ENCODE peak calls at places on chromosome 21, in six cellular contexts. F is psoas muscle, V is colonic mucosa, T is pancreas, M is brain microvascular endothelial cell, U is fibroblast of mammary gland. E is an unnamed sample.

GRCh38 chr21:14753466-14754258 is 207.5 kb upstream of the SAMSN1 start:
- DNase-seq in T (no peak), U (no peak), M (no peak), V (no peak), F (no peak), E (no peak)

GRCh38 chr21:38567577-38568360 is 69.5 kb upstream of the ERG start:
- DNase-seq in V (no peak), T (no peak), U (peak; percentile 33), F (no peak), M (peak; percentile 69), E (peak; percentile 18)

GRCh38 chr21:29342394-29342957 is 43.8 kb downstream of the BACH1 start:
- DNase-seq in M (peak; percentile 96), U (peak; percentile 100), V (no peak), T (no peak), F (peak; percentile 84), E (peak; percentile 55)

GRCh38 chr21:31151682-31152081 is 113.4 kb upstream of the KRTAP19-8 start:
- DNase-seq in U (no peak), F (no peak), M (no peak), V (no peak), T (no peak), E (no peak)

GRCh38 chr21:39313042-39313456 is 383 bp downstream of the BRWD1 start:
- DNase-seq in T (peak; percentile 89), F (peak; percentile 41), U (no peak), M (peak; percentile 4), V (peak; percentile 44), E (no peak)

GRCh38 chr21:39633043-39633442 is 20.3 kb downstream of the B3GALT5 start:
- DNase-seq in U (peak; percentile 53), M (peak; percentile 36), V (peak; percentile 18), F (no peak), T (no peak), E (peak; percentile 71)

GRCh38 chr21:33821580-33822322 is 93.9 kb downstream of the ATP5PO start:
- DNase-seq in U (no peak), T (no peak), M (no peak), F (no peak), V (no peak), E (no peak)

GRCh38 chr21:20996421-20997307 is 1.5 kb upstream of the NCAM2 start:
- DNase-seq in F (no peak), M (no peak), U (no peak), V (no peak), T (peak; percentile 37), E (no peak)

GRCh38 chr21:26732442-26733221 is 112.6 kb downstream of the ADAMTS1 start:
- DNase-seq in M (peak; percentile 69), F (peak; percentile 35), U (peak; percentile 60), V (peak; percentile 36), T (peak; percentile 50), E (peak; percentile 18)

GRCh38 chr21:32826317-32827167 is 55.0 kb upstream of the PAXBP1 start:
- DNase-seq in M (peak; percentile 38), T (no peak), F (no peak), U (peak; percentile 74), V (peak; percentile 66), E (no peak)

GRCh38 chr21:19850157-19850556 is 1148.1 kb upstream of the NCAM2 start:
- DNase-seq in V (no peak), T (no peak), M (no peak), F (no peak), U (no peak), E (no peak)

GRCh38 chr21:33011462-33011861 is 14.3 kb upstream of the OLIG2 start:
- DNase-seq in F (no peak), U (peak; percentile 95), V (no peak), M (peak; percentile 25), T (no peak), E (peak; percentile 10)

GRCh38 chr21:44399151-44399954 is 45.9 kb downstream of the TRPM2 start:
- DNase-seq in T (no peak), V (no peak), F (no peak), M (no peak), U (no peak), E (no peak)

GRCh38 chr21:39675595-39675994 is 62.9 kb downstream of the B3GALT5 start:
- DNase-seq in U (no peak), M (no peak), V (no peak), T (no peak), F (no peak), E (no peak)

GRCh38 chr21:44763451-44764318 is 37.9 kb downstream of the UBE2G2 start:
- DNase-seq in M (no peak), U (no peak), V (no peak), F (no peak), T (no peak), E (no peak)

GRCh38 chr21:14538477-14538876 is 7.6 kb downstream of the SAMSN1 start:
- DNase-seq in T (no peak), U (no peak), V (no peak), F (no peak), M (no peak), E (no peak)

GRCh38 chr21:37873655-37874054 is 42.6 kb downstream of the KCNJ6 start:
- DNase-seq in U (no peak), M (no peak), F (no peak), V (no peak), T (no peak), E (no peak)

GRCh38 chr21:29187939-29188338 is 57.5 kb downstream of the MAP3K7CL start:
- DNase-seq in T (no peak), M (peak; percentile 87), U (peak; percentile 97), V (no peak), F (peak; percentile 68), E (no peak)

GRCh38 chr21:27759820-27760219 is 792.9 kb upstream of the ADAMTS5 start:
- DNase-seq in M (no peak), U (no peak), F (no peak), T (no peak), V (no peak), E (no peak)
- TF ChIP-seq CTCF in M (peak; percentile 30), U (peak; percentile 16), F (no peak), T (no peak), V (no peak), E (no peak)

GRCh38 chr21:46033410-46034404 is 52.1 kb downstream of the COL6A1 start:
- DNase-seq in F (no peak), T (peak; percentile 68), U (no peak), M (no peak), V (no peak), E (no peak)

GRCh38 chr21:46036696-46037337 is 55.2 kb downstream of the COL6A1 start:
- DNase-seq in T (no peak), U (no peak), F (no peak), M (no peak), V (no peak), E (no peak)

GRCh38 chr21:46037338-46038325 is 56.1 kb downstream of the COL6A1 start:
- DNase-seq in F (no peak), U (no peak), V (no peak), M (no peak), T (no peak), E (no peak)

GRCh38 chr21:46038341-46038829 is 56.8 kb downstream of the COL6A1 start:
- DNase-seq in U (no peak), T (no peak), V (no peak), F (no peak), M (no peak), E (no peak)

DNA sequence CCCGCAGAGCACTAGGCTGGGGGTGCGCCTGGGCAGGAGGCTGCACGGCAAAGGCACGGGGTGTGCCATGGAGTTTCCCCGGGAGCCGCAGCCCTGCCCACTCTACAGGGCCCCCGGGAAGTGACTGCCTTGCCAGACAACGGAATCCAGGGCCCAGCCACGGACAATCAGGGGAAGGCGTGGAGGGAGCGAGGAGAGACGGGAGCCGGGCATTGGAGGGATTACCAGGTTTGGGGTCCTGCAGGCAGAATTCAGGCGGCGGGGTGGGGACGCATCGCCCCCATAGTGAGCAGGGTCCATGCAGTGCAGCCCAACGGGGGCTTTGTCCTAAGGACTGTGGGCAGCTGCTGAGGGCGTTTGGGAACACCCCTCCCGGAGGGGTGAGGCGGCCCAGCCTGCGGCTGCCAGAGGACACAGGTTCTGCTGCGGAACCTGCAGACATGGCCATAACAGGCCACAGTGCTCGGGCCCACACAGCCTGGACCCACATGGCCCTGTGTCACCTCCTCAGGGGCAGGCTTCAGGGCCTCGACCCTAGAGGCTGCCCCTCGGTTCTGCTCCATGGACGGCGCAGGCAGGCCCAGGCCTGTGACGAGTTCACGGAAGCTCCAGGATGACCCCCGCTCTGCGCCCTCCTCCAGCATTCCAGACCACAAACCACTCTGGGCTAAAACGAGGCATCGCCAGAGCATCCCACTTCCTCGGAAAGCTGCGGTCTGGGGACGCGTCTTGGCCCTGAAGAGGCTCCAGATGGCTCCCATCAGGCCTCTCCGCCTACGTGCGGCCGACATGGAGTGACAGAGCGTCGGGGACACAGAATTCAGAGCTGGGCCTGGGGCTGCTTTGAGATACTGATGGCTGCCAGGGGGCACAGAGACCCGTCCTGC is 54.5 kb downstream of the COL6A1 start:
- DNase-seq in U (peak; percentile 94), V (no peak), M (peak; percentile 40), T (peak; percentile 54), F (peak; percentile 71), E (no peak)
- TF ChIP-seq CTCF in U (no peak), V (no peak), M (no peak), T (no peak), F (no peak), E (no peak)

GRCh38 chr21:36725793-36726386 is 27.0 kb downstream of the SIM2 start:
- DNase-seq in F (no peak), V (no peak), M (no peak), U (no peak), T (no peak), E (no peak)

GRCh38 chr21:36728371-36729111 is 29.6 kb downstream of the SIM2 start:
- DNase-seq in V (no peak), M (no peak), T (no peak), U (no peak), F (no peak), E (peak; percentile 29)

GRCh38 chr21:36729301-36729970 is 30.5 kb downstream of the SIM2 start:
- DNase-seq in U (no peak), M (no peak), V (no peak), F (no peak), T (no peak), E (no peak)

GRCh38 chr21:36730291-36731281 is 31.7 kb downstream of the SIM2 start:
- DNase-seq in V (no peak), F (no peak), U (no peak), M (no peak), T (no peak), E (no peak)

DNA sequence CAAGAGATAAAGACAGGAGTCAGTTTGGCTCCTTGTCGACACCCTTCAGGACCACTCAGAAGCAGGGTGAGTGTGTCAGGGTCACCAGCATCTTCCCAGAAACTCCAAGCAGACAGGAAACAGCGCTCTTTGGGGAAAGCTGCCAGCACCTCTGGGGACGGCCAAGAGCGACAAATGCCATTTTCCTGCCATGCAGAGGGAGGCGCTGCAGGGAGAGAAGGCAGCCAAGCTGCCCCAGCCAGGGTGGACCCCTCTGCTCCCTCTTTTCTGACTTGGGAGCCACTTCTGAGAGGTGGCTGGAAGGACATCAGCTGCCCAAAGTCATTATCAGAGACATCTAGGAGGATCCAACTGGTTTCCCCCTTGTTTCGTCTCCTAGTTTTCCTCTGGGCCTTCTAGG is 29.0 kb downstream of the SIM2 start:
- DNase-seq in V (no peak), M (no peak), F (no peak), T (no peak), U (no peak), E (no peak)
- TF ChIP-seq CTCF in V (no peak), M (peak; percentile 9), F (no peak), T (no peak), U (no peak), E (no peak)

DNA sequence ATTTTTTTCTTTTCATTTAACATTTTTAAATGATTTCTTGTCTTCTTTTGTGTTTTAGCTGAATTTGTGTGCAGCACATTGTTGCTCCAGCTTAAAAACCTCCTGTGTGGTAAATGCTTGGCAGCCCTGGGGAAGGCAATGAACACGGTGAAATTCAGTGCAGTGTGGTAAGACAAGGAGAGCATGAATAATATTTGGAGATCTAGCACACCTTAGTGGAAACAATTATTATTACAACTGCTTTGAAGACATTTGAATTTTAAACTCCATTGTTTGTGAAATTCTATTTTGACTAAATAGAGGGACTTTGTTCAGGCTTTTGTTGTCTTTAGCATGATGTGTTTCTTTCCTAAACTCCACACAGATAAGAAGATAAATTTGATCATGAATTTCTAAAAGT is 242.6 kb upstream of the CXADR start:
- DNase-seq in U (peak; percentile 72), M (peak; percentile 29), V (no peak), F (peak; percentile 25), T (no peak), E (no peak)
- TF ChIP-seq CTCF in U (peak; percentile 49), M (peak; percentile 42), V (no peak), F (peak; percentile 58), T (peak; percentile 24), E (peak; percentile 12)

E was measured in kidney epithelial cell.